ENCODE peak calls at places on chromosomes 2 and 18, in ten cellular contexts. One of them, this sample, is unnamed.

GRCh38 chr2:68774569-68775271 is 40.1 kb downstream of the ARHGAP25 start:
- DNase-seq in NCI-H2081: no peak
- DNase-seq in sigmoid colon: peak; percentile 74
- DNase-seq in colonic mucosa: peak; percentile 62
- DNase-seq in activated CD4-positive, alpha-beta T cell treated with anti-CD3 and anti-CD28 coated beads, Interleukin-2, amount 10 ng/mL, durations not matched to agents 24 days and 14 days: peak; percentile 89
- DNase-seq in SHP77: no peak
- DNase-seq in amniotic epithelial cell: no peak
- DNase-seq in lung: peak; percentile 72
- DNase-seq in AG10803: no peak
- DNase-seq in suprapubic skin: no peak
- DNase-seq in this sample: no peak

GRCh38 chr2:239024226-239024625 is 176.3 kb downstream of the TWIST2 start:
- DNase-seq in sigmoid colon: peak; percentile 29
- DNase-seq in suprapubic skin: peak; percentile 44
- DNase-seq in SHP77: no peak
- DNase-seq in AG10803: no peak
- DNase-seq in activated CD4-positive, alpha-beta T cell treated with anti-CD3 and anti-CD28 coated beads, Interleukin-2, amount 10 ng/mL, durations not matched to agents 24 days and 14 days: no peak
- DNase-seq in NCI-H2081: no peak
- DNase-seq in lung: no peak
- DNase-seq in amniotic epithelial cell: no peak
- DNase-seq in colonic mucosa: no peak
- DNase-seq in this sample: no peak

GRCh38 chr2:237573721-237574415 is 7.5 kb downstream of the PRLH start:
- DNase-seq in AG10803: no peak
- DNase-seq in activated CD4-positive, alpha-beta T cell treated with anti-CD3 and anti-CD28 coated beads, Interleukin-2, amount 10 ng/mL, durations not matched to agents 24 days and 14 days: no peak
- DNase-seq in suprapubic skin: no peak
- DNase-seq in amniotic epithelial cell: no peak
- DNase-seq in lung: no peak
- DNase-seq in colonic mucosa: no peak
- DNase-seq in sigmoid colon: no peak
- DNase-seq in NCI-H2081: no peak
- DNase-seq in SHP77: no peak
- DNase-seq in this sample: no peak

GRCh38 chr2:217838409-217838831 is 164.4 kb downstream of the TNS1 start:
- DNase-seq in NCI-H2081: no peak
- DNase-seq in activated CD4-positive, alpha-beta T cell treated with anti-CD3 and anti-CD28 coated beads, Interleukin-2, amount 10 ng/mL, durations not matched to agents 24 days and 14 days: no peak
- DNase-seq in AG10803: no peak
- DNase-seq in sigmoid colon: peak; percentile 86
- DNase-seq in amniotic epithelial cell: no peak
- DNase-seq in colonic mucosa: no peak
- DNase-seq in SHP77: no peak
- DNase-seq in suprapubic skin: no peak
- DNase-seq in lung: no peak
- DNase-seq in this sample: no peak

GRCh38 chr2:57696016-57696415 is 350.6 kb upstream of the VRK2 start:
- DNase-seq in activated CD4-positive, alpha-beta T cell treated with anti-CD3 and anti-CD28 coated beads, Interleukin-2, amount 10 ng/mL, durations not matched to agents 24 days and 14 days: no peak
- DNase-seq in sigmoid colon: no peak
- DNase-seq in AG10803: no peak
- DNase-seq in SHP77: no peak
- DNase-seq in lung: no peak
- DNase-seq in NCI-H2081: peak; percentile 15
- DNase-seq in amniotic epithelial cell: no peak
- DNase-seq in suprapubic skin: no peak
- DNase-seq in colonic mucosa: no peak
- DNase-seq in this sample: no peak

GRCh38 chr2:213237787-213238186 is 46.5 kb upstream of the SPAG16 start:
- DNase-seq in amniotic epithelial cell: no peak
- DNase-seq in suprapubic skin: no peak
- DNase-seq in SHP77: no peak
- DNase-seq in sigmoid colon: no peak
- DNase-seq in lung: no peak
- DNase-seq in colonic mucosa: no peak
- DNase-seq in activated CD4-positive, alpha-beta T cell treated with anti-CD3 and anti-CD28 coated beads, Interleukin-2, amount 10 ng/mL, durations not matched to agents 24 days and 14 days: no peak
- DNase-seq in NCI-H2081: no peak
- DNase-seq in AG10803: no peak
- DNase-seq in this sample: no peak

GRCh38 chr2:10576456-10576855 is 113.3 kb downstream of the NOL10 start:
- DNase-seq in NCI-H2081: no peak
- DNase-seq in AG10803: no peak
- DNase-seq in suprapubic skin: no peak
- DNase-seq in activated CD4-positive, alpha-beta T cell treated with anti-CD3 and anti-CD28 coated beads, Interleukin-2, amount 10 ng/mL, durations not matched to agents 24 days and 14 days: no peak
- DNase-seq in colonic mucosa: no peak
- DNase-seq in SHP77: no peak
- DNase-seq in sigmoid colon: no peak
- DNase-seq in lung: no peak
- DNase-seq in amniotic epithelial cell: peak; percentile 12
- DNase-seq in this sample: no peak

GRCh38 chr2:39897273-39897672 is 118.2 kb upstream of the THUMPD2 start:
- DNase-seq in NCI-H2081: no peak
- DNase-seq in lung: no peak
- DNase-seq in amniotic epithelial cell: no peak
- DNase-seq in SHP77: no peak
- DNase-seq in activated CD4-positive, alpha-beta T cell treated with anti-CD3 and anti-CD28 coated beads, Interleukin-2, amount 10 ng/mL, durations not matched to agents 24 days and 14 days: no peak
- DNase-seq in colonic mucosa: no peak
- DNase-seq in AG10803: no peak
- DNase-seq in suprapubic skin: no peak
- DNase-seq in sigmoid colon: no peak
- DNase-seq in this sample: no peak

GRCh38 chr18:9404565-9405060 is 70.0 kb downstream of the TWSG1 start:
- DNase-seq in suprapubic skin: no peak
- DNase-seq in sigmoid colon: no peak
- DNase-seq in colonic mucosa: no peak
- DNase-seq in SHP77: no peak
- DNase-seq in amniotic epithelial cell: no peak
- DNase-seq in lung: no peak
- DNase-seq in NCI-H2081: no peak
- DNase-seq in AG10803: no peak
- DNase-seq in activated CD4-positive, alpha-beta T cell treated with anti-CD3 and anti-CD28 coated beads, Interleukin-2, amount 10 ng/mL, durations not matched to agents 24 days and 14 days: peak; percentile 66
- DNase-seq in this sample: no peak

GRCh38 chr2:83063933-83064332 is 1395.1 kb downstream of the SUCLG1 start:
- DNase-seq in activated CD4-positive, alpha-beta T cell treated with anti-CD3 and anti-CD28 coated beads, Interleukin-2, amount 10 ng/mL, durations not matched to agents 24 days and 14 days: no peak
- DNase-seq in NCI-H2081: no peak
- DNase-seq in SHP77: no peak
- DNase-seq in amniotic epithelial cell: no peak
- DNase-seq in AG10803: no peak
- DNase-seq in colonic mucosa: no peak
- DNase-seq in lung: no peak
- DNase-seq in sigmoid colon: no peak
- DNase-seq in suprapubic skin: no peak
- DNase-seq in this sample: no peak

GRCh38 chr2:174972924-174973323 is 32.3 kb downstream of the CHN1 start:
- DNase-seq in suprapubic skin: no peak
- DNase-seq in lung: no peak
- DNase-seq in colonic mucosa: no peak
- DNase-seq in NCI-H2081: no peak
- DNase-seq in activated CD4-positive, alpha-beta T cell treated with anti-CD3 and anti-CD28 coated beads, Interleukin-2, amount 10 ng/mL, durations not matched to agents 24 days and 14 days: no peak
- DNase-seq in amniotic epithelial cell: peak; percentile 86
- DNase-seq in AG10803: peak; percentile 80
- DNase-seq in SHP77: no peak
- DNase-seq in sigmoid colon: no peak
- DNase-seq in this sample: peak; percentile 52

GRCh38 chr2:11387100-11387390 is 42.6 kb upstream of the ROCK2 start:
- DNase-seq in suprapubic skin: no peak
- DNase-seq in SHP77: no peak
- DNase-seq in colonic mucosa: peak; percentile 68
- DNase-seq in NCI-H2081: no peak
- DNase-seq in lung: no peak
- DNase-seq in activated CD4-positive, alpha-beta T cell treated with anti-CD3 and anti-CD28 coated beads, Interleukin-2, amount 10 ng/mL, durations not matched to agents 24 days and 14 days: no peak
- DNase-seq in sigmoid colon: no peak
- DNase-seq in amniotic epithelial cell: no peak
- DNase-seq in AG10803: peak; percentile 89
- DNase-seq in this sample: peak; percentile 70

GRCh38 chr2:240596491-240596931 is 10.0 kb downstream of the CAPN10 start:
- DNase-seq in lung: no peak
- DNase-seq in amniotic epithelial cell: no peak
- DNase-seq in colonic mucosa: no peak
- DNase-seq in suprapubic skin: peak; percentile 56
- DNase-seq in NCI-H2081: no peak
- DNase-seq in sigmoid colon: peak; percentile 91
- DNase-seq in AG10803: no peak
- DNase-seq in SHP77: no peak
- DNase-seq in activated CD4-positive, alpha-beta T cell treated with anti-CD3 and anti-CD28 coated beads, Interleukin-2, amount 10 ng/mL, durations not matched to agents 24 days and 14 days: no peak
- DNase-seq in this sample: no peak

GRCh38 chr2:174003635-174004310 is 38.6 kb upstream of the SP3 start:
- DNase-seq in suprapubic skin: no peak
- DNase-seq in NCI-H2081: no peak
- DNase-seq in lung: no peak
- DNase-seq in sigmoid colon: no peak
- DNase-seq in colonic mucosa: no peak
- DNase-seq in SHP77: no peak
- DNase-seq in amniotic epithelial cell: no peak
- DNase-seq in AG10803: no peak
- DNase-seq in activated CD4-positive, alpha-beta T cell treated with anti-CD3 and anti-CD28 coated beads, Interleukin-2, amount 10 ng/mL, durations not matched to agents 24 days and 14 days: no peak
- DNase-seq in this sample: no peak

GRCh38 chr2:188628989-188629889 is 337.6 kb downstream of the GULP1 start:
- DNase-seq in AG10803: peak; percentile 89
- DNase-seq in amniotic epithelial cell: peak; percentile 30
- DNase-seq in sigmoid colon: no peak
- DNase-seq in colonic mucosa: no peak
- DNase-seq in SHP77: no peak
- DNase-seq in NCI-H2081: no peak
- DNase-seq in suprapubic skin: no peak
- DNase-seq in activated CD4-positive, alpha-beta T cell treated with anti-CD3 and anti-CD28 coated beads, Interleukin-2, amount 10 ng/mL, durations not matched to agents 24 days and 14 days: no peak
- DNase-seq in lung: no peak
- DNase-seq in this sample: peak; percentile 68

GRCh38 chr2:53770264-53770663 is 2.7 kb downstream of the CHAC2 start:
- DNase-seq in activated CD4-positive, alpha-beta T cell treated with anti-CD3 and anti-CD28 coated beads, Interleukin-2, amount 10 ng/mL, durations not matched to agents 24 days and 14 days: no peak
- DNase-seq in amniotic epithelial cell: peak; percentile 23
- DNase-seq in suprapubic skin: no peak
- DNase-seq in colonic mucosa: no peak
- DNase-seq in AG10803: no peak
- DNase-seq in sigmoid colon: no peak
- DNase-seq in SHP77: no peak
- DNase-seq in lung: no peak
- DNase-seq in NCI-H2081: no peak
- DNase-seq in this sample: no peak

GRCh38 chr2:232960862-232961261 is 52.2 kb downstream of the NGEF start:
- DNase-seq in NCI-H2081: no peak
- DNase-seq in colonic mucosa: no peak
- DNase-seq in suprapubic skin: no peak
- DNase-seq in sigmoid colon: no peak
- DNase-seq in lung: no peak
- DNase-seq in AG10803: no peak
- DNase-seq in activated CD4-positive, alpha-beta T cell treated with anti-CD3 and anti-CD28 coated beads, Interleukin-2, amount 10 ng/mL, durations not matched to agents 24 days and 14 days: no peak
- DNase-seq in amniotic epithelial cell: no peak
- DNase-seq in SHP77: no peak
- DNase-seq in this sample: peak; percentile 1

GRCh38 chr2:159030674-159031380 is 62.4 kb downstream of the TANC1 start:
- DNase-seq in SHP77: no peak
- DNase-seq in activated CD4-positive, alpha-beta T cell treated with anti-CD3 and anti-CD28 coated beads, Interleukin-2, amount 10 ng/mL, durations not matched to agents 24 days and 14 days: no peak
- DNase-seq in suprapubic skin: no peak
- DNase-seq in AG10803: peak; percentile 64
- DNase-seq in lung: peak; percentile 50
- DNase-seq in NCI-H2081: no peak
- DNase-seq in colonic mucosa: peak; percentile 41
- DNase-seq in sigmoid colon: peak; percentile 68
- DNase-seq in amniotic epithelial cell: peak; percentile 95
- DNase-seq in this sample: peak; percentile 69

GRCh38 chr18:55001625-55002024 is 42.4 kb upstream of the CCDC68 start:
- DNase-seq in activated CD4-positive, alpha-beta T cell treated with anti-CD3 and anti-CD28 coated beads, Interleukin-2, amount 10 ng/mL, durations not matched to agents 24 days and 14 days: no peak
- DNase-seq in SHP77: no peak
- DNase-seq in colonic mucosa: no peak
- DNase-seq in lung: no peak
- DNase-seq in NCI-H2081: no peak
- DNase-seq in suprapubic skin: no peak
- DNase-seq in AG10803: no peak
- DNase-seq in amniotic epithelial cell: no peak
- DNase-seq in sigmoid colon: no peak
- DNase-seq in this sample: no peak

GRCh38 chr2:63301481-63301880 is 250.9 kb downstream of the OTX1 start:
- DNase-seq in AG10803: no peak
- DNase-seq in NCI-H2081: no peak
- DNase-seq in lung: no peak
- DNase-seq in suprapubic skin: no peak
- DNase-seq in SHP77: no peak
- DNase-seq in sigmoid colon: no peak
- DNase-seq in activated CD4-positive, alpha-beta T cell treated with anti-CD3 and anti-CD28 coated beads, Interleukin-2, amount 10 ng/mL, durations not matched to agents 24 days and 14 days: no peak
- DNase-seq in amniotic epithelial cell: peak; percentile 15
- DNase-seq in colonic mucosa: no peak
- DNase-seq in this sample: no peak

GRCh38 chr2:37585295-37585908 is 86.0 kb downstream of the CDC42EP3 start:
- DNase-seq in AG10803: no peak
- DNase-seq in suprapubic skin: no peak
- DNase-seq in colonic mucosa: peak; percentile 65
- DNase-seq in amniotic epithelial cell: peak; percentile 51
- DNase-seq in activated CD4-positive, alpha-beta T cell treated with anti-CD3 and anti-CD28 coated beads, Interleukin-2, amount 10 ng/mL, durations not matched to agents 24 days and 14 days: peak; percentile 67
- DNase-seq in NCI-H2081: no peak
- DNase-seq in sigmoid colon: no peak
- DNase-seq in SHP77: peak; percentile 64
- DNase-seq in lung: no peak
- DNase-seq in this sample: no peak

GRCh38 chr2:70141754-70142589 is 48.8 kb downstream of the C2orf42 start:
- DNase-seq in colonic mucosa: no peak
- DNase-seq in AG10803: peak; percentile 47
- DNase-seq in activated CD4-positive, alpha-beta T cell treated with anti-CD3 and anti-CD28 coated beads, Interleukin-2, amount 10 ng/mL, durations not matched to agents 24 days and 14 days: no peak
- DNase-seq in lung: peak; percentile 82
- DNase-seq in sigmoid colon: no peak
- DNase-seq in NCI-H2081: peak; percentile 51
- DNase-seq in suprapubic skin: no peak
- DNase-seq in amniotic epithelial cell: peak; percentile 38
- DNase-seq in SHP77: no peak
- DNase-seq in this sample: no peak

GRCh38 chr2:156536534-156536933 is 100.4 kb downstream of the GPD2 start:
- DNase-seq in suprapubic skin: no peak
- DNase-seq in NCI-H2081: no peak
- DNase-seq in activated CD4-positive, alpha-beta T cell treated with anti-CD3 and anti-CD28 coated beads, Interleukin-2, amount 10 ng/mL, durations not matched to agents 24 days and 14 days: no peak
- DNase-seq in colonic mucosa: no peak
- DNase-seq in amniotic epithelial cell: no peak
- DNase-seq in lung: no peak
- DNase-seq in AG10803: no peak
- DNase-seq in SHP77: no peak
- DNase-seq in sigmoid colon: no peak
- DNase-seq in this sample: no peak

GRCh38 chr2:64179582-64180321 is 35.5 kb upstream of the PELI1 start:
- DNase-seq in lung: no peak
- DNase-seq in amniotic epithelial cell: no peak
- DNase-seq in suprapubic skin: no peak
- DNase-seq in sigmoid colon: no peak
- DNase-seq in colonic mucosa: no peak
- DNase-seq in NCI-H2081: no peak
- DNase-seq in activated CD4-positive, alpha-beta T cell treated with anti-CD3 and anti-CD28 coated beads, Interleukin-2, amount 10 ng/mL, durations not matched to agents 24 days and 14 days: peak; percentile 75
- DNase-seq in SHP77: no peak
- DNase-seq in AG10803: peak; percentile 15
- DNase-seq in this sample: no peak

GRCh38 chr2:37857485-37858196 is 67.4 kb upstream of the RMDN2 start:
- DNase-seq in suprapubic skin: no peak
- DNase-seq in amniotic epithelial cell: no peak
- DNase-seq in AG10803: no peak
- DNase-seq in colonic mucosa: no peak
- DNase-seq in activated CD4-positive, alpha-beta T cell treated with anti-CD3 and anti-CD28 coated beads, Interleukin-2, amount 10 ng/mL, durations not matched to agents 24 days and 14 days: no peak
- DNase-seq in lung: no peak
- DNase-seq in SHP77: no peak
- DNase-seq in sigmoid colon: no peak
- DNase-seq in NCI-H2081: no peak
- DNase-seq in this sample: no peak

GRCh38 chr18:7038330-7038846 is 79.2 kb downstream of the LAMA1 start:
- DNase-seq in AG10803: peak; percentile 98
- DNase-seq in amniotic epithelial cell: peak; percentile 100
- DNase-seq in SHP77: peak; percentile 3
- DNase-seq in sigmoid colon: peak; percentile 96
- DNase-seq in NCI-H2081: peak; percentile 63
- DNase-seq in suprapubic skin: peak; percentile 92
- DNase-seq in colonic mucosa: peak; percentile 62
- DNase-seq in lung: peak; percentile 74
- DNase-seq in activated CD4-positive, alpha-beta T cell treated with anti-CD3 and anti-CD28 coated beads, Interleukin-2, amount 10 ng/mL, durations not matched to agents 24 days and 14 days: no peak
- DNase-seq in this sample: peak; percentile 91

GRCh38 chr2:147865560-147865959 is 20.7 kb downstream of the ACVR2A start:
- DNase-seq in AG10803: no peak
- DNase-seq in NCI-H2081: no peak
- DNase-seq in activated CD4-positive, alpha-beta T cell treated with anti-CD3 and anti-CD28 coated beads, Interleukin-2, amount 10 ng/mL, durations not matched to agents 24 days and 14 days: no peak
- DNase-seq in suprapubic skin: no peak
- DNase-seq in amniotic epithelial cell: no peak
- DNase-seq in colonic mucosa: no peak
- DNase-seq in sigmoid colon: no peak
- DNase-seq in SHP77: no peak
- DNase-seq in lung: no peak
- DNase-seq in this sample: no peak

GRCh38 chr2:693606-694005 is 16.4 kb upstream of the TMEM18 start:
- DNase-seq in SHP77: peak; percentile 49
- DNase-seq in suprapubic skin: no peak
- DNase-seq in sigmoid colon: no peak
- DNase-seq in activated CD4-positive, alpha-beta T cell treated with anti-CD3 and anti-CD28 coated beads, Interleukin-2, amount 10 ng/mL, durations not matched to agents 24 days and 14 days: no peak
- DNase-seq in lung: no peak
- DNase-seq in AG10803: no peak
- DNase-seq in colonic mucosa: no peak
- DNase-seq in NCI-H2081: no peak
- DNase-seq in amniotic epithelial cell: no peak
- DNase-seq in this sample: no peak

This sample was measured in AG20443.